ENCODE peak calls at places on chromosomes 1 and 21, in four cellular contexts. One of them, this sample, is unnamed. For H3K4me1 and H3K79me2, the result is how much of the 10 kb centered on the place peaks cover.

GRCh38 chr1:210251680-210252490 is 19.3 kb downstream of the SERTAD4 start:
- DNase-seq in GM23248: no peak
- DNase-seq in HepG2: no peak
- DNase-seq in mammary epithelial cell: no peak
- DNase-seq in this sample: peak

GRCh38 chr1:217482356-217483102 is 148.4 kb downstream of the GPATCH2 start:
- DNase-seq in GM23248: peak
- DNase-seq in HepG2: no peak
- DNase-seq in mammary epithelial cell: peak
- DNase-seq in this sample: no peak

GRCh38 chr1:211420845-211421454 is 71.0 kb downstream of the RD3 start:
- DNase-seq in HepG2: no peak
- DNase-seq in mammary epithelial cell: no peak
- DNase-seq in GM23248: peak
- DNase-seq in this sample: no peak

GRCh38 chr1:200036616-200037270 is 9.2 kb downstream of the NR5A2 start:
- DNase-seq in GM23248: no peak
- DNase-seq in HepG2: no peak
- DNase-seq in mammary epithelial cell: no peak
- DNase-seq in this sample: peak

GRCh38 chr21:35940074-35940927 is 120.0 kb downstream of the SETD4 start:
- DNase-seq in HepG2: peak
- DNase-seq in mammary epithelial cell: peak
- DNase-seq in GM23248: peak
- DNase-seq in this sample: peak

GRCh38 chr1:226977973-226978344 is 37.9 kb downstream of the COQ8A start:
- DNase-seq in HepG2: no peak
- DNase-seq in mammary epithelial cell: no peak
- DNase-seq in GM23248: no peak
- DNase-seq in this sample: no peak

GRCh38 chr21:34889287-34889536 is 159.9 kb downstream of the RUNX1 start:
- DNase-seq in HepG2: peak
- DNase-seq in mammary epithelial cell: peak
- DNase-seq in GM23248: peak
- DNase-seq in this sample: peak

GRCh38 chr1:26358411-26359384 is 4.8 kb upstream of the CRYBG2 start:
- DNase-seq in GM23248: no peak
- DNase-seq in mammary epithelial cell: peak
- DNase-seq in HepG2: peak
- DNase-seq in this sample: peak

GRCh38 chr1:6962390-6962955 is 177.2 kb downstream of the CAMTA1 start:
- DNase-seq in GM23248: no peak
- DNase-seq in mammary epithelial cell: no peak
- DNase-seq in HepG2: no peak
- DNase-seq in this sample: peak

GRCh38 chr1:97364086-97364485 is 556.7 kb downstream of the DPYD start:
- DNase-seq in mammary epithelial cell: peak
- DNase-seq in GM23248: peak
- DNase-seq in HepG2: no peak
- DNase-seq in this sample: no peak

GRCh38 chr1:68495968-68496679 is 758 bp downstream of the DEPDC1 start:
- DNase-seq in GM23248: peak
- DNase-seq in HepG2: peak
- DNase-seq in mammary epithelial cell: peak
- DNase-seq in this sample: no peak

GRCh38 chr21:25639167-25639921 is at the start of gene JAM2:
- DNase-seq in GM23248: peak
- DNase-seq in HepG2: no peak
- DNase-seq in mammary epithelial cell: no peak
- DNase-seq in this sample: peak

GRCh38 chr1:206540044-206540758 is 32.9 kb downstream of the RASSF5 start:
- DNase-seq in HepG2: no peak
- DNase-seq in mammary epithelial cell: no peak
- DNase-seq in GM23248: peak
- DNase-seq in this sample: no peak

GRCh38 chr1:55833452-55834160 is 618.4 kb upstream of the USP24 start:
- DNase-seq in GM23248: peak
- DNase-seq in mammary epithelial cell: peak
- DNase-seq in HepG2: no peak
- DNase-seq in this sample: no peak

GRCh38 chr1:118963456-118964430 is 24.4 kb downstream of the TBX15 start:
- DNase-seq in mammary epithelial cell: peak
- DNase-seq in HepG2: peak
- DNase-seq in GM23248: peak
- DNase-seq in this sample: no peak

GRCh38 chr1:26574690-26575349 is 45.3 kb downstream of the RPS6KA1 start:
- DNase-seq in HepG2: no peak
- DNase-seq in mammary epithelial cell: no peak
- DNase-seq in GM23248: peak
- DNase-seq in this sample: no peak

GRCh38 chr1:212070720-212071302 is 35.3 kb downstream of the DTL start:
- DNase-seq in GM23248: peak
- DNase-seq in HepG2: peak
- DNase-seq in mammary epithelial cell: peak
- DNase-seq in this sample: peak

GRCh38 chr1:10644307-10645128 is 151.9 kb downstream of the CASZ1 start:
- DNase-seq in GM23248: peak
- DNase-seq in HepG2: no peak
- DNase-seq in mammary epithelial cell: peak
- DNase-seq in this sample: no peak

GRCh38 chr1:29365906-29366670 is 129.8 kb downstream of the PTPRU start:
- DNase-seq in HepG2: no peak
- DNase-seq in GM23248: no peak
- DNase-seq in mammary epithelial cell: no peak
- DNase-seq in this sample: no peak

GRCh38 chr1:31154000-31154631 is 85.6 kb downstream of the NKAIN1 start:
- DNase-seq in GM23248: peak
- DNase-seq in HepG2: no peak
- DNase-seq in mammary epithelial cell: peak
- DNase-seq in this sample: no peak

GRCh38 chr1:236829085-236829484 is 34.0 kb downstream of the MTR start:
- DNase-seq in mammary epithelial cell: no peak
- DNase-seq in GM23248: no peak
- DNase-seq in HepG2: no peak
- DNase-seq in this sample: no peak

GRCh38 chr1:25478633-25479032 is 47.9 kb downstream of the MACO1 start:
- DNase-seq in GM23248: no peak
- DNase-seq in mammary epithelial cell: peak
- DNase-seq in HepG2: no peak
- DNase-seq in this sample: no peak

GRCh38 chr1:83910461-83910860 is 88.5 kb downstream of the TTLL7 start:
- DNase-seq in GM23248: peak
- DNase-seq in HepG2: no peak
- DNase-seq in mammary epithelial cell: no peak
- DNase-seq in this sample: no peak

DNA sequence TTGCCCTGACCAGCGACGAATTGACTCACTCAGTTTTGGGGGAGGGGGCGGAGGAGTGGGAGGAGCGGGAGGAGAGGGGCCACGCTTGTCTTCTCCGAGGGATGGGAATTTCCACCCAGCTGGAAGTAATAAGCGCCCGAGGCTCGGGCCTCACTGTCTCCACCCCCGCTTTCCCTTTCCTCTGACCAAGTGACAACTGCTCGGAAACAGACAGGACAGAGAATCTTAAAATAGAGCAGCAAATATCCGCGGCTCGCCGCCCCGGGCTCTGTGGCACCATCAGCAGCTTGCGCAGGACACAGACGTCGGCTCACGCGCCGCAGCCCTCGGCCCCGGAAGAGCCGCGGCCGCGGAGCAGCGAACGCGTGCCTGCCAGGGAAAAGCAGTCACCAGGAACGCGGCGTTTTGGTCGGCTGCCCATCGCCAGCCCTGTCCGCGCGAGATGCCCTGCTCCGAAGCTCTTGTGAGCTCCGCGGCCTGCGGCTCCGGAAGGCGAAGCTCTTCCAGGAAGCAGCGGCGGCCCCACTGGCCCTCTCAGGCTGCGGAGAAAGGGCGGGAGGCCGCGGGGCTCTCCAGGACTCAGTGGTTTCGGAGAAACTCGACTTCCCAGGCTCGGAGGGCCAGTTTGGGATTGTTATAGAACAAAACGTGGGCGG is 10.7 kb upstream of the RGS16 start:
- DNase-seq in GM23248: peak
- DNase-seq in mammary epithelial cell: peak
- DNase-seq in HepG2: no peak
- DNase-seq in this sample: peak
- H3K4me1 ChIP-seq in GM23248: under half
- H3K4me1 ChIP-seq in mammary epithelial cell: under half
- H3K4me1 ChIP-seq in HepG2: under half
- H3K4me1 ChIP-seq in this sample: half or more

GRCh38 chr1:183303325-183303645 is 114.9 kb downstream of the NMNAT2 start:
- DNase-seq in HepG2: no peak
- DNase-seq in mammary epithelial cell: no peak
- DNase-seq in GM23248: peak
- DNase-seq in this sample: no peak
- H3K79me2 ChIP-seq in HepG2: under half
- H3K79me2 ChIP-seq in mammary epithelial cell: under half
- H3K79me2 ChIP-seq in GM23248: under half
- H3K79me2 ChIP-seq in this sample: under half

GRCh38 chr21:33299181-33299752 is 25.5 kb upstream of the IFNAR1 start:
- DNase-seq in mammary epithelial cell: peak
- DNase-seq in GM23248: no peak
- DNase-seq in HepG2: no peak
- DNase-seq in this sample: peak
- H3K4me1 ChIP-seq in mammary epithelial cell: under half
- H3K4me1 ChIP-seq in GM23248: under half
- H3K4me1 ChIP-seq in HepG2: under half
- H3K4me1 ChIP-seq in this sample: under half

GRCh38 chr1:35939484-35939883 is 8.6 kb downstream of the AGO3 start:
- DNase-seq in HepG2: no peak
- DNase-seq in GM23248: no peak
- DNase-seq in mammary epithelial cell: no peak
- DNase-seq in this sample: no peak
- H3K79me2 ChIP-seq in HepG2: half or more
- H3K79me2 ChIP-seq in GM23248: half or more
- H3K79me2 ChIP-seq in mammary epithelial cell: half or more
- H3K79me2 ChIP-seq in this sample: half or more

GRCh38 chr1:150612014-150612345 is 17.4 kb downstream of the ENSA start:
- DNase-seq in mammary epithelial cell: no peak
- DNase-seq in GM23248: no peak
- DNase-seq in HepG2: no peak
- DNase-seq in this sample: no peak
- H3K4me1 ChIP-seq in mammary epithelial cell: half or more
- H3K4me1 ChIP-seq in GM23248: under half
- H3K4me1 ChIP-seq in HepG2: half or more
- H3K4me1 ChIP-seq in this sample: under half

DNA sequence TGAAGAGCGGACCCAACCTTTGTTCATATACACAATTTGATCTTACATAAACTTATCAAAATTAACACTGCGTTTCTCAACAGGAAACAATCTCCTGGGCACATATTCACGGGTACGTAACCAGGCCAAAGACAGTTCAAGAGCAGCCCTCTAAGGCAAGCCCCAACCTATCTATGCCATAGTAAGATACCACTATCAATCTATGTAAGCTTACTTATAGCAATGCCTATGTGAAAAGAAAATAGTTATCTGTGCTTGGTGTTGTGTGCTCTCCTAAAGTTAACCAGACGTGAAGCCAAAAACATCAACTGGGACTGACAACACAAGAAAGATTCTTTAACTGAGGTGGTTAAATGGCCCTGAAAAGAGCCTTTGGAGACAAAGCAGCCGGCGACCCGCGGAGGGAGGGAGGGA is 49.4 kb upstream of the BOLA1 start:
- DNase-seq in GM23248: peak
- DNase-seq in mammary epithelial cell: no peak
- DNase-seq in HepG2: no peak
- DNase-seq in this sample: peak
- H3K79me2 ChIP-seq in GM23248: half or more
- H3K79me2 ChIP-seq in mammary epithelial cell: under half
- H3K79me2 ChIP-seq in HepG2: under half
- H3K79me2 ChIP-seq in this sample: under half

GRCh38 chr1:32993215-32993566 is 28.6 kb upstream of the RNF19B start:
- DNase-seq in mammary epithelial cell: no peak
- DNase-seq in HepG2: no peak
- DNase-seq in GM23248: no peak
- DNase-seq in this sample: no peak
- H3K4me1 ChIP-seq in mammary epithelial cell: half or more
- H3K4me1 ChIP-seq in HepG2: under half
- H3K4me1 ChIP-seq in GM23248: under half
- H3K4me1 ChIP-seq in this sample: under half

GRCh38 chr1:19403256-19403655 is 82.1 kb downstream of the CAPZB start:
- DNase-seq in GM23248: no peak
- DNase-seq in HepG2: no peak
- DNase-seq in mammary epithelial cell: no peak
- DNase-seq in this sample: no peak
- H3K79me2 ChIP-seq in GM23248: half or more
- H3K79me2 ChIP-seq in HepG2: half or more
- H3K79me2 ChIP-seq in mammary epithelial cell: half or more
- H3K79me2 ChIP-seq in this sample: half or more

This sample was measured in GM23338.